ENCODE peak calls at places on chromosomes 13 and 19, in eight cellular contexts. One of them, this sample, is unnamed.

GRCh38 chr19:13118424-13119193 is 545 bp downstream of the NACC1 start:
- DNase-seq in astrocyte of the spinal cord: peak; percentile 34
- DNase-seq in SK-N-SH: peak; percentile 83
- DNase-seq in Caco-2: peak; percentile 82
- DNase-seq in fibroblast of mammary gland: peak; percentile 27
- DNase-seq in testis: peak; percentile 65
- DNase-seq in epithelial cell of esophagus: peak; percentile 60
- DNase-seq in H1: peak; percentile 78
- DNase-seq in this sample: peak; percentile 99

GRCh38 chr13:35729926-35730627 is 253.6 kb upstream of the MAB21L1 start:
- DNase-seq in astrocyte of the spinal cord: no peak
- DNase-seq in SK-N-SH: no peak
- DNase-seq in Caco-2: no peak
- DNase-seq in fibroblast of mammary gland: no peak
- DNase-seq in testis: no peak
- DNase-seq in epithelial cell of esophagus: no peak
- DNase-seq in H1: no peak
- DNase-seq in this sample: no peak

GRCh38 chr13:36888645-36889044 is 31.4 kb downstream of the SMAD9 start:
- DNase-seq in astrocyte of the spinal cord: peak; percentile 24
- DNase-seq in SK-N-SH: no peak
- DNase-seq in Caco-2: no peak
- DNase-seq in fibroblast of mammary gland: no peak
- DNase-seq in testis: no peak
- DNase-seq in epithelial cell of esophagus: no peak
- DNase-seq in H1: no peak
- DNase-seq in this sample: no peak

GRCh38 chr19:28349604-28350003 is 863.3 kb downstream of the UQCRFS1 start:
- DNase-seq in astrocyte of the spinal cord: no peak
- DNase-seq in SK-N-SH: no peak
- DNase-seq in Caco-2: no peak
- DNase-seq in fibroblast of mammary gland: no peak
- DNase-seq in testis: no peak
- DNase-seq in epithelial cell of esophagus: no peak
- DNase-seq in H1: no peak
- DNase-seq in this sample: no peak

GRCh38 chr13:113398963-113399754 is 35.2 kb upstream of the GRTP1 start:
- DNase-seq in astrocyte of the spinal cord: peak; percentile 81
- DNase-seq in SK-N-SH: no peak
- DNase-seq in Caco-2: peak; percentile 32
- DNase-seq in fibroblast of mammary gland: no peak
- DNase-seq in testis: no peak
- DNase-seq in epithelial cell of esophagus: no peak
- DNase-seq in H1: no peak
- DNase-seq in this sample: peak; percentile 78

GRCh38 chr19:43555185-43555770 is 20.0 kb downstream of the XRCC1 start:
- DNase-seq in astrocyte of the spinal cord: peak; percentile 68
- DNase-seq in SK-N-SH: peak; percentile 85
- DNase-seq in Caco-2: peak; percentile 72
- DNase-seq in fibroblast of mammary gland: peak; percentile 69
- DNase-seq in testis: peak; percentile 83
- DNase-seq in epithelial cell of esophagus: peak; percentile 80
- DNase-seq in H1: peak; percentile 61
- DNase-seq in this sample: peak; percentile 92

GRCh38 chr13:21673592-21674270 is 2.9 kb downstream of the FGF9 start:
- DNase-seq in astrocyte of the spinal cord: no peak
- DNase-seq in SK-N-SH: peak; percentile 83
- DNase-seq in Caco-2: no peak
- DNase-seq in fibroblast of mammary gland: no peak
- DNase-seq in testis: peak; percentile 62
- DNase-seq in epithelial cell of esophagus: peak; percentile 66
- DNase-seq in H1: no peak
- DNase-seq in this sample: peak; percentile 90

GRCh38 chr13:40986328-40986856 is 32.7 kb downstream of the ELF1 start:
- DNase-seq in astrocyte of the spinal cord: peak; percentile 66
- DNase-seq in SK-N-SH: no peak
- DNase-seq in Caco-2: no peak
- DNase-seq in fibroblast of mammary gland: peak; percentile 48
- DNase-seq in testis: no peak
- DNase-seq in epithelial cell of esophagus: peak; percentile 30
- DNase-seq in H1: no peak
- DNase-seq in this sample: no peak

DNA sequence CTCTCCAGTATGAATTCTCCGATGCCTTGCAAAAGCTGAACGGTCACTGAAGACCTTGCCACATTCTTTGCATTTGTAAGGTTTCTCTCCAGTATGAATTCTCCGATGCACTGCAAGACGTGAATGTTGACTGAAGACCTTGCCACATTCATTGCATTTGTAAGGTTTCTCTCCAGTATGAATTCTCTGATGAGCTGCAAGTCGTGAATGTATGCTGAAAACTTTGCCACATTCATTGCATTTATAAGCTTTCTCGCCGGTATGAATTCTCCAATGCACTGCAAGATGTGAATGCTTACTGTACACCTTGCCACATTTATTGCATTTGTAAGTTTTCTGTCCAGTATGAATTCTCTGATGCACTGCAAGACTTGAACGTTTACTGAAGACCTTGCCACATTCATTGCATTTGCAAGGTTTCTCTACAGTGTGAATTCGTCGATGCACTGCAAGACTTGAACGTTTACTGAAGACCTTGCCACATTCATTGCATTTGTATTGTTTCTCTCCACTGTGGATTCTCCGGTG is 20.0 kb upstream of the ZNF841 start:
- DNase-seq in astrocyte of the spinal cord: no peak
- DNase-seq in SK-N-SH: no peak
- DNase-seq in Caco-2: no peak
- DNase-seq in fibroblast of mammary gland: no peak
- DNase-seq in testis: no peak
- DNase-seq in epithelial cell of esophagus: no peak
- DNase-seq in H1: no peak
- DNase-seq in this sample: no peak
- H3K4me3 ChIP-seq in astrocyte of the spinal cord: no peak overlapping the region
- H3K4me3 ChIP-seq in SK-N-SH: peak overlapping the region; percentile 20
- H3K4me3 ChIP-seq in Caco-2: no peak overlapping the region
- H3K4me3 ChIP-seq in fibroblast of mammary gland: no peak overlapping the region
- H3K4me3 ChIP-seq in testis: no peak overlapping the region
- H3K4me3 ChIP-seq in epithelial cell of esophagus: no peak overlapping the region
- H3K4me3 ChIP-seq in H1: no peak overlapping the region
- H3K4me3 ChIP-seq in this sample: no peak overlapping the region

GRCh38 chr19:21604351-21604926 is 99.0 kb downstream of the ZNF429 start:
- DNase-seq in astrocyte of the spinal cord: peak; percentile 31
- DNase-seq in SK-N-SH: no peak
- DNase-seq in Caco-2: no peak
- DNase-seq in fibroblast of mammary gland: peak; percentile 5
- DNase-seq in testis: no peak
- DNase-seq in epithelial cell of esophagus: peak; percentile 20
- DNase-seq in H1: no peak
- DNase-seq in this sample: peak; percentile 54
- H3K4me3 ChIP-seq in astrocyte of the spinal cord: peak overlapping the region; percentile 35
- H3K4me3 ChIP-seq in SK-N-SH: peak overlapping the region; percentile 33
- H3K4me3 ChIP-seq in Caco-2: no peak overlapping the region
- H3K4me3 ChIP-seq in fibroblast of mammary gland: peak overlapping the region; percentile 16
- H3K4me3 ChIP-seq in testis: no peak overlapping the region
- H3K4me3 ChIP-seq in epithelial cell of esophagus: peak overlapping the region; percentile 40
- H3K4me3 ChIP-seq in H1: peak overlapping the region; percentile 39
- H3K4me3 ChIP-seq in this sample: no peak overlapping the region

GRCh38 chr19:18057557-18057956 is 29.2 kb downstream of the IL12RB1 start:
- DNase-seq in astrocyte of the spinal cord: no peak
- DNase-seq in SK-N-SH: no peak
- DNase-seq in Caco-2: no peak
- DNase-seq in fibroblast of mammary gland: peak; percentile 24
- DNase-seq in testis: peak; percentile 60
- DNase-seq in epithelial cell of esophagus: no peak
- DNase-seq in H1: no peak
- DNase-seq in this sample: no peak

GRCh38 chr19:18059297-18059696 is 27.4 kb downstream of the IL12RB1 start:
- DNase-seq in astrocyte of the spinal cord: no peak
- DNase-seq in SK-N-SH: no peak
- DNase-seq in Caco-2: no peak
- DNase-seq in fibroblast of mammary gland: no peak
- DNase-seq in testis: no peak
- DNase-seq in epithelial cell of esophagus: no peak
- DNase-seq in H1: no peak
- DNase-seq in this sample: no peak

GRCh38 chr19:18059902-18060301 is 26.8 kb downstream of the IL12RB1 start:
- DNase-seq in astrocyte of the spinal cord: no peak
- DNase-seq in SK-N-SH: no peak
- DNase-seq in Caco-2: no peak
- DNase-seq in fibroblast of mammary gland: no peak
- DNase-seq in testis: no peak
- DNase-seq in epithelial cell of esophagus: no peak
- DNase-seq in H1: no peak
- DNase-seq in this sample: no peak

GRCh38 chr19:18060472-18060871 is 26.3 kb downstream of the IL12RB1 start:
- DNase-seq in astrocyte of the spinal cord: no peak
- DNase-seq in SK-N-SH: peak; percentile 52
- DNase-seq in Caco-2: no peak
- DNase-seq in fibroblast of mammary gland: no peak
- DNase-seq in testis: peak; percentile 37
- DNase-seq in epithelial cell of esophagus: no peak
- DNase-seq in H1: no peak
- DNase-seq in this sample: peak; percentile 72

DNA sequence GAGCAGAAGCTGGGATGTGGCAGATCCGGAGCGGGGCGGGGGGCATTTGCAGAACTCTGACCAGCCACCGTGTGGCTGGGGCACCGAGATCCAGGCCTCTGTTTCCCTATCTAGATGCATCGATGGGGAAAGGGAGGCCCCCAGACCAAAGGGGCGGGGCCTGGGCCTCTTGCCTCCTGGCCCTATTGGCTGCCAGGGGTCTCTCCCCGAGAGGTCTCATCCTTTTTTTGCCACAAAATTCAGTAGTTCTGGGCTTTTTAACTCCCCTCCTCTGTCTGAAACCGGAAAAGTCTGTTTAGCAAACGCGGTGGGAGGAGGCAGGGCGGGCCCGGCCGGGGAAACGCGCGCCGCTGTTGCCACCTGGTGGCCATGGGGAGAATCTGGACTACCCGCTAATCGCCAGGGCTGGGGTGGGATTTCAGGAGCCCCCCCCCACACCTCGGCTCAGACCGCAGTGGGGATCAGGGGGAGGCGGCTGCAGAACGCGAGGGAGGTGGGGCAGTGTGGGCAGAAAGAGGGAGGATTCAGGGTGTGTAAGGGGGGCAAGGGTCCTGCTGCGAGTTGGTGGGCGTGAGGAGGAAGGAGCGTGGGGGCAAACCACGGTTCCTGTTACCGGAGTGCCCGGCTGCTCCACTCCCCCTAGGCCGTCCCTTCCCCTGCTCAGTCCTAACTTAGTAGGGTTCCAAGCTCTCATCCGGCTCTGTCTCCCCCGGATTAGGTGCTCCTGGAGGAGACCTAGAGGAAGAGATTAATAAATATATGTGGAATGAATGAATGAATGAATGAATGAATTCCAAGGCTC is 28.3 kb downstream of the IL12RB1 start:
- DNase-seq in astrocyte of the spinal cord: peak; percentile 75
- DNase-seq in SK-N-SH: peak; percentile 94
- DNase-seq in Caco-2: peak; percentile 69
- DNase-seq in fibroblast of mammary gland: peak; percentile 66
- DNase-seq in testis: peak; percentile 79
- DNase-seq in epithelial cell of esophagus: peak; percentile 71
- DNase-seq in H1: peak; percentile 53
- DNase-seq in this sample: peak; percentile 98
- H3K4me3 ChIP-seq in astrocyte of the spinal cord: no peak overlapping the region
- H3K4me3 ChIP-seq in SK-N-SH: peak overlapping the region; percentile 24
- H3K4me3 ChIP-seq in Caco-2: no peak overlapping the region
- H3K4me3 ChIP-seq in fibroblast of mammary gland: no peak overlapping the region
- H3K4me3 ChIP-seq in testis: no peak overlapping the region
- H3K4me3 ChIP-seq in epithelial cell of esophagus: no peak overlapping the region
- H3K4me3 ChIP-seq in H1: peak overlapping the region; percentile 42
- H3K4me3 ChIP-seq in this sample: peak overlapping the region; percentile 35

DNA sequence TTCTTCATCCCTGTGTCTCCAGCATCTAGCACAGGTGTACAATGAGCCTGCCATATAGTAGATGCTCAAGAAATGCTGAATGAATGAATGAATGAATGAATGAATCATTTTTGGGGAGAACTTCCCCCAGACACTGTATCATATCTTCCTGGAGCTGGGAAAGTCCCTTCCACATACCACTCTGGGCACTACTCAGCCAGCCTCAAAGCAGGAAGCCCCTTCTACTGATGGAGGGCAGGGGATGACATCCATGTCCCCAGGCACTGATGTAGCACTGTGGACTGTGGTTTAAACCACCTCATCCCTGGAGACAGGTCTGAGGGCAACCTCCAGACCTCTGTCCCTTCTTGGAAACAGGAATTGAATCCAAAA is 4.8 kb downstream of the GNA15 start:
- DNase-seq in astrocyte of the spinal cord: no peak
- DNase-seq in SK-N-SH: no peak
- DNase-seq in Caco-2: no peak
- DNase-seq in fibroblast of mammary gland: no peak
- DNase-seq in testis: no peak
- DNase-seq in epithelial cell of esophagus: no peak
- DNase-seq in H1: no peak
- DNase-seq in this sample: no peak
- H3K4me3 ChIP-seq in astrocyte of the spinal cord: no peak overlapping the region
- H3K4me3 ChIP-seq in SK-N-SH: no peak overlapping the region
- H3K4me3 ChIP-seq in Caco-2: no peak overlapping the region
- H3K4me3 ChIP-seq in fibroblast of mammary gland: no peak overlapping the region
- H3K4me3 ChIP-seq in testis: no peak overlapping the region
- H3K4me3 ChIP-seq in epithelial cell of esophagus: no peak overlapping the region
- H3K4me3 ChIP-seq in H1: no peak overlapping the region
- H3K4me3 ChIP-seq in this sample: no peak overlapping the region

GRCh38 chr13:98478134-98479129 is 98.5 kb downstream of the STK24 start:
- DNase-seq in astrocyte of the spinal cord: peak; percentile 80
- DNase-seq in SK-N-SH: peak; percentile 56
- DNase-seq in Caco-2: no peak
- DNase-seq in fibroblast of mammary gland: peak; percentile 54
- DNase-seq in testis: peak; percentile 80
- DNase-seq in epithelial cell of esophagus: no peak
- DNase-seq in H1: no peak
- DNase-seq in this sample: peak; percentile 70
- H3K4me3 ChIP-seq in astrocyte of the spinal cord: no peak overlapping the region
- H3K4me3 ChIP-seq in SK-N-SH: no peak overlapping the region
- H3K4me3 ChIP-seq in Caco-2: no peak overlapping the region
- H3K4me3 ChIP-seq in fibroblast of mammary gland: no peak overlapping the region
- H3K4me3 ChIP-seq in testis: no peak overlapping the region
- H3K4me3 ChIP-seq in epithelial cell of esophagus: no peak overlapping the region
- H3K4me3 ChIP-seq in H1: no peak overlapping the region
- H3K4me3 ChIP-seq in this sample: no peak overlapping the region

DNA sequence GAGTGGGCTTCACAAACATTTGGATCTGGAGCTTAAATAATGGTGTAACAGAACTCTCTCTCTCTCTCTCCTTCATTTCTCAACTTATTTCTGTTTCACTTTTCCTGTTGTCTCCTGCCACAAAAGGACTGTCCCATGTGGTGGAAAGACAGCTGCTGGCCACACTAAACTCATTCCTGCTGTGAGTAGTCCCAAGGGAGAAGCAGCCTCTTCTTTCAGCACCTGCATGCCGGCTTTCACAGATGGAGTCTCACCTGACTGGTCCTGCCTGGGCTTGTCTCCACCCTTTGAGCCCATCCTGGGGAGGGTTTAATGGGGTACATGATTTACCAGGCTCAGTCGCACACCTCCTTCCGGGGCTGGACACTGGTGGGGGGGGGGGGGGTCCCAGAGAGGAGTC is 31.8 kb upstream of the IRS2 start:
- DNase-seq in astrocyte of the spinal cord: no peak
- DNase-seq in SK-N-SH: no peak
- DNase-seq in Caco-2: no peak
- DNase-seq in fibroblast of mammary gland: no peak
- DNase-seq in testis: no peak
- DNase-seq in epithelial cell of esophagus: peak; percentile 60
- DNase-seq in H1: no peak
- DNase-seq in this sample: no peak
- H3K4me3 ChIP-seq in astrocyte of the spinal cord: no peak overlapping the region
- H3K4me3 ChIP-seq in SK-N-SH: no peak overlapping the region
- H3K4me3 ChIP-seq in Caco-2: no peak overlapping the region
- H3K4me3 ChIP-seq in fibroblast of mammary gland: no peak overlapping the region
- H3K4me3 ChIP-seq in testis: no peak overlapping the region
- H3K4me3 ChIP-seq in epithelial cell of esophagus: no peak overlapping the region
- H3K4me3 ChIP-seq in H1: no peak overlapping the region
- H3K4me3 ChIP-seq in this sample: no peak overlapping the region

This sample was measured in H7.